ENCODE peak calls at places on chromosomes 1 and 21, in eight cellular contexts. P, Q, X, G, D, B, T and C are unnamed samples.

GRCh38 chr1:150516616-150517015 is 1.1 kb downstream of the FALEC start:
- DNase-seq in P (no peak), Q (no peak), X (no peak), G (no peak), D (peak; percentile 31), B (no peak), T (no peak), C (no peak)

GRCh38 chr21:46065215-46065992 is 32.5 kb upstream of the COL6A2 start:
- DNase-seq in P (no peak), Q (peak; percentile 94), X (no peak), G (peak; percentile 28), D (no peak), B (no peak), T (no peak), C (peak; percentile 73)

GRCh38 chr1:68111804-68112436 is 61.5 kb upstream of the DIRAS3 start:
- DNase-seq in P (peak; percentile 17), Q (peak; percentile 90), X (peak; percentile 41), G (peak; percentile 78), D (peak; percentile 88), B (peak; percentile 56), T (no peak), C (peak; percentile 83)

GRCh38 chr1:16717174-16718108 is 22.9 kb upstream of the RNU1-4 start:
- DNase-seq in P (peak; percentile 17), Q (peak; percentile 87), X (no peak), G (peak; percentile 52), D (peak; percentile 7), B (no peak), T (peak; percentile 69), C (peak; percentile 35)

GRCh38 chr1:234986750-234987414 is 141.8 kb downstream of the TOMM20 start:
- DNase-seq in P (no peak), Q (no peak), X (no peak), G (no peak), D (peak; percentile 96), B (no peak), T (no peak), C (no peak)

GRCh38 chr1:115056395-115056798 is 26.8 kb downstream of the TSHB start:
- DNase-seq in P (no peak), Q (no peak), X (no peak), G (no peak), D (no peak), B (no peak), T (no peak), C (peak; percentile 40)

GRCh38 chr1:14140800-14141526 is 441.0 kb downstream of the PRDM2 start:
- DNase-seq in P (no peak), Q (no peak), X (peak; percentile 18), G (peak; percentile 8), D (no peak), B (no peak), T (no peak), C (peak; percentile 70)

GRCh38 chr1:46202975-46203737 is at the start of gene LURAP1:
- DNase-seq in P (no peak), Q (peak; percentile 93), X (peak; percentile 22), G (peak; percentile 41), D (peak; percentile 60), B (no peak), T (peak; percentile 81), C (peak; percentile 61)

GRCh38 chr1:159171688-159172501 is 480 bp downstream of the CADM3 start:
- DNase-seq in P (no peak), Q (peak; percentile 84), X (no peak), G (no peak), D (peak; percentile 21), B (peak; percentile 20), T (peak; percentile 73), C (no peak)

GRCh38 chr1:202578565-202578964 is 131.7 kb downstream of the SYT2 start:
- DNase-seq in P (no peak), Q (no peak), X (no peak), G (no peak), D (no peak), B (no peak), T (no peak), C (no peak)

GRCh38 chr1:152111515-152111968 is 3.7 kb downstream of the TCHH start:
- DNase-seq in P (no peak), Q (no peak), X (no peak), G (no peak), D (peak; percentile 50), B (no peak), T (peak; percentile 58), C (no peak)

GRCh38 chr1:113784104-113784779 is 25.0 kb upstream of the PHTF1 start:
- DNase-seq in P (no peak), Q (no peak), X (no peak), G (no peak), D (no peak), B (no peak), T (no peak), C (no peak)

GRCh38 chr1:180950321-180950720 is 37.6 kb downstream of the KIAA1614 start:
- DNase-seq in P (no peak), Q (no peak), X (no peak), G (no peak), D (no peak), B (no peak), T (peak; percentile 69), C (no peak)

GRCh38 chr1:77459881-77460280 is 178.1 kb downstream of the AK5 start:
- DNase-seq in P (no peak), Q (no peak), X (no peak), G (no peak), D (peak; percentile 53), B (no peak), T (no peak), C (no peak)

DNA sequence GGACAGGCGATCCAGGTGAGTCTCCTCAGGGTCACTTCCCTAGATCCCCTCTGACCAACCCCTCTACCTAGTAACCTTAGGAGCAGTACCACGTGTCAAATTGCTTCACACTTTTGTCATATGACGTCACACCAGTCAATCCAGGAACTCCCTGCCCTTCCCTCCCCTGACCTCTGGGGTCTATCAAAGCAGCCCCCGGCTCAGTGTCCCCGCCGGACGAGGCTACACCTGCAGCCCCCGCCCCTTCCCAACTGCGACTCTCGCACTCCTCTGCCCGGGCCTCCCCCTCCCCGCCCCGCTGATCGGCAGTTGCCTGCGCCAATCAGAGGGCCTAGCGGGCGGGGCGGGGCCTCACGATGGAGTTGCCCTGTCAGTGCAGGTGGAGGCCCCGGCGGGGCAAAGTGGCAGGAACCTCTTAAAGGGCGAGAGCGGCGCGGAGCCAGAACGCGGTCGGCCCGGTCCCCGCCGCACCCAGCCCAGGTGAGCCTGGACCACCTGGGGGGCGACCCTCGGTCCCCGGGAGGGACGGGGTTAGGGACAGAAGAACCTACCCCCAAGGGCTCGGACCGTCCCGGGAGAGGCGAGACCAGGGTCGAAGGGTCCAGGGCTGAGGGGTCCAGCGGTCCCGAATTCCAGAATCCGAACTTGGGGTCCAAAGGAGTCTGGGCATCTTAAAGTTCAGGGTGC is 27.5 kb upstream of the EPB41 start:
- DNase-seq in P (peak; percentile 93), Q (peak; percentile 97), X (peak; percentile 43), G (peak; percentile 94), D (peak; percentile 80), B (peak; percentile 93), T (peak; percentile 97), C (peak; percentile 86)
- TF ChIP-seq POLR2A in P (peak; percentile 80), Q (no peak), X (no peak), G (peak; percentile 74), D (no peak), B (no peak), T (peak; percentile 73), C (peak; percentile 44)

GRCh38 chr1:161261859-161262225 is 3.3 kb downstream of the PCP4L1 start:
- DNase-seq in P (no peak), Q (peak; percentile 7), X (no peak), G (peak; percentile 16), D (no peak), B (no peak), T (no peak), C (no peak)

GRCh38 chr1:161258439-161259386 is at the start of gene PCP4L1:
- DNase-seq in P (peak; percentile 20), Q (peak; percentile 85), X (no peak), G (peak; percentile 75), D (peak; percentile 47), B (peak; percentile 73), T (peak; percentile 73), C (peak; percentile 65)

GRCh38 chr1:161260346-161260745 is 1.8 kb downstream of the PCP4L1 start:
- DNase-seq in P (no peak), Q (peak; percentile 10), X (no peak), G (no peak), D (no peak), B (no peak), T (no peak), C (no peak)

GRCh38 chr1:161260939-161261858 is 2.7 kb downstream of the PCP4L1 start:
- DNase-seq in P (no peak), Q (peak; percentile 31), X (no peak), G (no peak), D (no peak), B (no peak), T (no peak), C (no peak)

DNA sequence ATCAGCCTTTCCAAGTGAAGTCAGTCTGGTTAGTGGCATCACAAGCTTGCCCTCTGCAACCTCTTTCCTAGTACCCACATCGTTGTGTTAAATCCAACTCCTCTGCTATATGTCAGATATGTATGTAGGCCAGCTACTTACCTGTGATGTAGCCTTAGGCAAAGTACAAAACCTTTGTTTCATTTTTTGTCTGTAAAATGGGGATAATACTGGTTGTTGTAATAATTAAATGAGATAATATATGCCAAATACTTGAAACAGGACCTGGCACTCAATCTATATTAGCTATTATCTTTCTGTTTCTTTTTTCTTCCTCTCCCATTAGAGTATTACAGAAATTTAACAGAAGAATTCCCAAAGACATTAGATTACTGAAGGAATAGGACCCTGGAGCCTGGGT is 1.2 kb downstream of the PCP4L1 start:
- DNase-seq in P (no peak), Q (no peak), X (no peak), G (no peak), D (no peak), B (no peak), T (no peak), C (no peak)
- H3K4me3 ChIP-seq in P (no peak overlapping the region), Q (no peak overlapping the region), X (no peak overlapping the region), G (no peak overlapping the region), D (no peak overlapping the region), B (no peak overlapping the region), T (no peak overlapping the region), C (no peak overlapping the region)

DNA sequence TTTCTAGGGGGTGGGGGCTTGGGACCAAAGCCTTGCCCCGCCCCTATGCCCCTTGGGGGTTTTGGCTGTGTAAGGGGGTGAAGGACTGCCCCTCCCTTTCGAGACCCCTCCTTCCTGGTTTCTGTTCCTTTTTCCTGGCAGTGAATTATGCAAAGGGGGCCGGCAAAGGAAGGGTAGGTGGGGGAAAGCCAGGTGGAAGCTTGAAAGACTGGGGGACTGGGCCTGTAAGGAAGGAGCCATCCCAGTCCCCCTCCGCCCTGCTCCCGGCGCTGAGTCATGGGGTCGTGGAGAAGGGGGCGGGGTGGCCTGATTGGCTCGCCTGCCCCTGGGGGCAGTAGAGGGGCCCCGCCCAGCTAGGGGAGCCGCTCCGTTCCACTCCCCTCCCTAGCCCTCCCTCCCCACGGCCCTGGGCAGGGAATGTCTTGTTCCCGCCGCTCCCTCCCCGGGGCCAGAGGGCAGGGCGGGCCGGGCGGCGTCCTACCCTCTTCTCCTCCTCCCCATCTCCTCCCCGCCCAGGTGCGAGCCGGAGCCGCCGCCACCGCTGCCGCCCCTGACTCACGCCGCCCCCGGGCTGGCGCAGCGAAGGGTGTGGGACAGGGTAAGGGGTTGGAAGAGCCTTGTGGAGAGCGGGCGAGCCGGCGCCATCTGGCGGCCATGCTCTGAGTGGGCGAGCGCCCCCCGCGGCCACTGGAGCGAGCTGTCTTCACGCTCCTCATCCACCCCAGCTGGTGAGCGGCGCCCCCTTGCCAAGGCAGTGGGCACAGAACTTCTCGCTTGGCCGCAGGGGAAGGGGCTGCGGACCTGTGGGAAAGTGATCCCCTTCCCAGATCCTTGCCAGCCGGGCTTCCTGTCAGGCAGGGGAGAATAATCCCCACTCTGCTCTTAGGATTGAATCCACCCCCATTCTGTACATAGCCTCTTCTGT is 14.7 kb downstream of the ZBTB7B start:
- DNase-seq in P (peak; percentile 90), Q (peak; percentile 98), X (peak; percentile 88), G (peak; percentile 90), D (peak; percentile 95), B (peak; percentile 84), T (peak; percentile 97), C (peak; percentile 96)
- TF ChIP-seq POLR2A in P (peak; percentile 32), Q (no peak), X (peak; percentile 36), G (peak; percentile 14), D (peak; percentile 57), B (no peak), T (no peak), C (peak; percentile 62)

GRCh38 chr1:155134858-155135415 is 715 bp upstream of the SLC50A1 start:
- DNase-seq in P (peak; percentile 56), Q (peak; percentile 97), X (peak; percentile 67), G (peak; percentile 95), D (peak; percentile 96), B (peak; percentile 94), T (peak; percentile 89), C (peak; percentile 91)
- H3K4me3 ChIP-seq in P (peak overlapping the region; percentile 63), Q (peak overlapping the region; percentile 60), X (peak overlapping the region; percentile 53), G (no peak overlapping the region), D (peak overlapping the region; percentile 17), B (peak overlapping the region; percentile 60), T (peak overlapping the region; percentile 72), C (peak overlapping the region; percentile 72)